ENCODE peak calls at places on chromosomes 4 and X, in seven cellular contexts. F is neural crest cell, O is endothelial cell, A is upper lobe of left lung, S is fibroblast of mammary gland, Y is H9, B is neural progenitor cell. E is an unnamed sample.
A peak's percentile ranks its signal among the peaks of the same experiment; 100 is the strongest.

GRCh38 chr4:78707268-78707667 is 68.9 kb upstream of the BMP2K start:
- DNase-seq in F (no peak), O (no peak), A (no peak), S (no peak), Y (no peak), B (no peak), E (no peak)

GRCh38 chrX:1534321-1535168 is 2.4 kb downstream of the P2RY8 start:
- DNase-seq in F (no peak), O (no peak), A (no peak), S (no peak), Y (peak; percentile 82), B (peak; percentile 60), E (no peak)

GRCh38 chr4:120052840-120053239 is 13.8 kb downstream of the MAD2L1 start:
- DNase-seq in F (no peak), O (no peak), A (no peak), S (peak; percentile 98), Y (no peak), B (no peak), E (no peak)

GRCh38 chrX:13540602-13541001 is 28.8 kb upstream of the EGFL6 start:
- DNase-seq in F (no peak), O (no peak), A (no peak), S (no peak), Y (no peak), B (no peak), E (no peak)

GRCh38 chrX:1599791-1600405 is 8.5 kb downstream of the AKAP17A start:
- DNase-seq in F (no peak), O (no peak), A (no peak), S (no peak), Y (no peak), B (no peak), E (no peak)

GRCh38 chr4:10022346-10023049 is 1.2 kb upstream of the SLC2A9 start:
- DNase-seq in F (no peak), O (no peak), A (no peak), S (no peak), Y (peak; percentile 17), B (peak; percentile 24), E (no peak)

GRCh38 chrX:538311-538710 is 92.3 kb upstream of the SHOX start:
- DNase-seq in F (no peak), O (no peak), A (no peak), S (no peak), Y (no peak), B (no peak), E (no peak)

GRCh38 chrX:24314019-24314635 is at the start of gene SUPT20HL2:
- DNase-seq in F (no peak), O (no peak), A (peak; percentile 30), S (no peak), Y (no peak), B (no peak), E (no peak)

GRCh38 chr4:24557036-24558022 is 27.0 kb downstream of the DHX15 start:
- DNase-seq in F (no peak), O (no peak), A (no peak), S (peak; percentile 42), Y (no peak), B (no peak), E (no peak)

GRCh38 chr4:135281230-135281629 is 1079.6 kb upstream of the PABPC4L start:
- DNase-seq in F (no peak), O (no peak), A (no peak), S (no peak), Y (no peak), B (no peak), E (no peak)

GRCh38 chr4:165370530-165370929 is 8.3 kb upstream of the CPE start:
- DNase-seq in F (no peak), O (no peak), A (no peak), S (no peak), Y (no peak), B (no peak), E (no peak)

GRCh38 chrX:151634937-151635336 is 60.3 kb upstream of the PRRG3 start:
- DNase-seq in F (no peak), O (no peak), A (no peak), S (no peak), Y (no peak), B (no peak), E (no peak)

GRCh38 chr4:10667651-10668341 is 16.8 kb downstream of the CLNK start:
- DNase-seq in F (no peak), O (no peak), A (no peak), S (no peak), Y (no peak), B (peak; percentile 21), E (no peak)

GRCh38 chr4:8900588-8900987 is 28.9 kb upstream of the HMX1 start:
- DNase-seq in F (no peak), O (no peak), A (no peak), S (no peak), Y (no peak), B (no peak), E (no peak)

GRCh38 chr4:34619531-34620109 is 1624.7 kb downstream of the ARAP2 start:
- DNase-seq in F (no peak), O (no peak), A (no peak), S (peak; percentile 14), Y (no peak), B (no peak), E (no peak)

GRCh38 chrX:1561164-1561563 is 24.2 kb upstream of the P2RY8 start:
- DNase-seq in F (no peak), O (no peak), A (no peak), S (no peak), Y (no peak), B (no peak), E (no peak)

GRCh38 chrX:2846992-2847391 is 18.3 kb downstream of the GYG2 start:
- DNase-seq in F (no peak), O (no peak), A (no peak), S (no peak), Y (no peak), B (no peak), E (no peak)

GRCh38 chrX:152945021-152945979 is 47.4 kb downstream of the ZNF185 start:
- DNase-seq in F (no peak), O (no peak), A (no peak), S (no peak), Y (no peak), B (no peak), E (no peak)

GRCh38 chr4:88457307-88458090 is 580 bp downstream of the HERC5 start:
- DNase-seq in F (no peak), O (peak; percentile 52), A (peak; percentile 94), S (no peak), Y (peak; percentile 64), B (peak; percentile 66), E (peak; percentile 37)

GRCh38 chrX:67384403-67384802 is 159.4 kb upstream of the AR start:
- DNase-seq in F (no peak), O (no peak), A (no peak), S (no peak), Y (no peak), B (peak; percentile 27), E (no peak)

GRCh38 chr4:6499241-6499605 is 26.8 kb upstream of the PPP2R2C start:
- DNase-seq in F (no peak), O (no peak), A (no peak), S (no peak), Y (peak; percentile 34), B (no peak), E (no peak)

GRCh38 chrX:118272237-118272636 is 73.7 kb upstream of the WDR44 start:
- DNase-seq in F (no peak), O (no peak), A (no peak), S (peak; percentile 47), Y (no peak), B (no peak), E (no peak)

GRCh38 chrX:119482497-119483480 is 14.5 kb downstream of the SLC25A5 start:
- DNase-seq in F (peak; percentile 54), O (peak; percentile 67), A (peak; percentile 93), S (peak; percentile 35), Y (peak; percentile 76), B (peak; percentile 65), E (peak; percentile 48)

GRCh38 chr4:54541426-54542118 is 116.2 kb upstream of the KIT start:
- DNase-seq in F (no peak), O (no peak), A (no peak), S (no peak), Y (no peak), B (peak; percentile 29), E (no peak)

GRCh38 chr4:24403263-24403662 is 181.1 kb downstream of the DHX15 start:
- DNase-seq in F (no peak), O (no peak), A (no peak), S (no peak), Y (no peak), B (no peak), E (no peak)

GRCh38 chr4:113951263-113951662 is 28.2 kb downstream of the ARSJ start:
- DNase-seq in F (no peak), O (no peak), A (no peak), S (peak; percentile 68), Y (no peak), B (no peak), E (no peak)

GRCh38 chr4:99438578-99438875 is 3.4 kb upstream of the ADH7 start:
- DNase-seq in F (no peak), O (no peak), A (no peak), S (peak; percentile 19), Y (no peak), B (no peak), E (no peak)

GRCh38 chr4:114613579-114613978 is 15.0 kb downstream of the UGT8 start:
- DNase-seq in F (no peak), O (no peak), A (no peak), S (no peak), Y (no peak), B (no peak), E (no peak)

GRCh38 chrX:99857455-99857854 is 552.6 kb downstream of the PCDH19 start:
- DNase-seq in F (no peak), O (no peak), A (no peak), S (no peak), Y (no peak), B (peak; percentile 3), E (no peak)
- TF ChIP-seq CTCF in F (peak; percentile 61), O (peak; percentile 48), A (no peak), S (peak; percentile 18), Y (peak; percentile 71), B (peak; percentile 45), E (peak; percentile 58)

GRCh38 chr4:172543249-172543648 is 625.4 kb upstream of the GALNT7 start:
- DNase-seq in F (no peak), O (no peak), A (no peak), S (no peak), Y (peak; percentile 33), B (peak; percentile 8), E (no peak)
- TF ChIP-seq CTCF in F (peak; percentile 17), O (peak; percentile 34), A (no peak), S (no peak), Y (peak; percentile 69), B (peak; percentile 39), E (no peak)

GRCh38 chr4:163111588-163111987 is 55.1 kb downstream of the NAF1 start:
- DNase-seq in F (no peak), O (no peak), A (no peak), S (peak; percentile 31), Y (no peak), B (peak; percentile 46), E (no peak)
- TF ChIP-seq CTCF in F (peak; percentile 46), O (peak; percentile 24), A (peak; percentile 9), S (peak; percentile 34), Y (peak; percentile 67), B (peak; percentile 57), E (peak; percentile 59)

GRCh38 chrX:122188751-122189150 is 995.3 kb upstream of the GRIA3 start:
- DNase-seq in F (no peak), O (no peak), A (no peak), S (peak; percentile 5), Y (no peak), B (no peak), E (no peak)

GRCh38 chrX:122187065-122187464 is 997.0 kb upstream of the GRIA3 start:
- DNase-seq in F (no peak), O (no peak), A (no peak), S (no peak), Y (no peak), B (no peak), E (no peak)

GRCh38 chrX:122184791-122185190 is 999.3 kb upstream of the GRIA3 start:
- DNase-seq in F (no peak), O (no peak), A (no peak), S (no peak), Y (no peak), B (no peak), E (no peak)
- TF ChIP-seq CTCF in F (no peak), O (no peak), A (no peak), S (no peak), Y (no peak), B (no peak), E (no peak)